ENCODE peak calls at places on chromosomes 6 and 20, in five cellular contexts. D is ACHN, J is naive B cell, H is iPS DF 6.9, Q is H1. Y is an unnamed sample.

GRCh38 chr6:148842631-148843030 is 95.8 kb downstream of the UST start:
- DNase-seq in Q (no peak), D (no peak), J (no peak), H (no peak), Y (no peak)

GRCh38 chr20:44576297-44576696 is 6.1 kb upstream of the PKIG start:
- DNase-seq in Q (no peak), J (peak; percentile 70), H (no peak), D (no peak), Y (peak; percentile 81)

GRCh38 chr6:75932067-75932466 is 140.4 kb downstream of the IMPG1 start:
- DNase-seq in H (peak; percentile 33), J (no peak), Q (no peak), D (peak; percentile 19), Y (peak; percentile 52)

GRCh38 chr6:127690092-127690491 is 113.1 kb downstream of the C6orf58 start:
- DNase-seq in H (no peak), D (peak; percentile 40), J (no peak), Q (no peak), Y (peak; percentile 16)

GRCh38 chr6:1016329-1017302 is 295.3 kb upstream of the FOXQ1 start:
- DNase-seq in H (no peak), Q (no peak), J (no peak), D (no peak), Y (no peak)

GRCh38 chr6:144931172-144932035 is 646.3 kb downstream of the UTRN start:
- DNase-seq in Q (no peak), H (no peak), J (peak; percentile 5), D (peak; percentile 42), Y (peak; percentile 57)

GRCh38 chr6:141541766-141542324 is 590.9 kb upstream of the GJE1 start:
- DNase-seq in J (no peak), Q (no peak), D (no peak), H (no peak), Y (no peak)

GRCh38 chr6:109224107-109224875 is 129.0 kb downstream of the CEP57L1 start:
- DNase-seq in D (no peak), Q (no peak), J (no peak), H (no peak), Y (no peak)

GRCh38 chr20:38131588-38132121 is 33.4 kb downstream of the TGM2 start:
- DNase-seq in Q (no peak), D (no peak), J (no peak), H (no peak), Y (no peak)

GRCh38 chr6:31308050-31308844 is 36.4 kb upstream of the HLA-C start:
- DNase-seq in Q (peak; percentile 66), D (no peak), J (peak; percentile 77), H (no peak), Y (peak; percentile 8)

GRCh38 chr20:57647006-57647932 is 27.0 kb upstream of the ZBP1 start:
- DNase-seq in H (no peak), Q (no peak), J (no peak), D (no peak), Y (no peak)

GRCh38 chr6:152026291-152026690 is 218.8 kb downstream of the ESR1 start:
- DNase-seq in J (no peak), Q (no peak), H (no peak), D (peak; percentile 14), Y (no peak)

GRCh38 chr6:31718294-31718693 is 3.1 kb downstream of the LY6G6D start:
- DNase-seq in J (no peak), D (no peak), H (no peak), Q (no peak), Y (no peak)

GRCh38 chr6:5337573-5337972 is 76.3 kb downstream of the FARS2 start:
- DNase-seq in D (no peak), H (no peak), Q (no peak), J (no peak), Y (no peak)

GRCh38 chr6:82979657-82980056 is 86.0 kb downstream of the UBE3D start:
- DNase-seq in H (no peak), J (no peak), Q (no peak), D (no peak), Y (no peak)

GRCh38 chr6:170198298-170198697 is 92.6 kb downstream of the DLL1 start:
- DNase-seq in D (no peak), Q (no peak), H (no peak), J (no peak), Y (no peak)